ENCODE peak calls at places on chromosome 11, in ten cellular contexts. G is K562, A is thoracic aorta, Q is fibroblast of the aortic adventitia, D is AG09309, W is AG10803, M is A549, C is AG04450, X is coronary artery, L is NT2/D1. O is an unnamed sample.
A peak's percentile ranks its signal among the peaks of the same experiment; 100 is the strongest.

GRCh38 chr11:6617315-6617781 is 1.9 kb downstream of the TPP1 start:
- DNase-seq in G (no peak), A (no peak), Q (no peak), D (no peak), W (no peak), M (no peak), C (no peak), X (no peak), L (no peak), O (no peak)

GRCh38 chr11:11400121-11400520 is 47.1 kb upstream of the CSNK2A3 start:
- DNase-seq in G (no peak), A (no peak), Q (no peak), D (no peak), W (no peak), M (no peak), C (no peak), X (no peak), L (no peak), O (no peak)

GRCh38 chr11:5818245-5818865 is 9.6 kb downstream of the OR52N2 start:
- DNase-seq in G (no peak), A (no peak), Q (no peak), D (no peak), W (no peak), M (no peak), C (no peak), X (no peak), L (no peak), O (no peak)

GRCh38 chr11:316031-316701 is 2.3 kb downstream of the IFITM1 start:
- DNase-seq in G (peak; percentile 63), A (no peak), Q (no peak), D (no peak), W (no peak), M (no peak), C (no peak), X (peak; percentile 74), L (no peak), O (no peak)

GRCh38 chr11:71183878-71184277 is 68.5 kb downstream of the SHANK2 start:
- DNase-seq in G (no peak), A (no peak), Q (no peak), D (no peak), W (no peak), M (no peak), C (no peak), X (no peak), L (no peak), O (no peak)

GRCh38 chr11:78373689-78374088 is 43.9 kb downstream of the GAB2 start:
- DNase-seq in G (no peak), A (no peak), Q (no peak), D (no peak), W (no peak), M (no peak), C (no peak), X (no peak), L (no peak), O (no peak)

GRCh38 chr11:83816572-83817187 is 530.5 kb upstream of the CCDC90B start:
- DNase-seq in G (peak; percentile 12), A (no peak), Q (peak; percentile 29), D (no peak), W (peak; percentile 26), M (peak; percentile 12), C (no peak), X (no peak), L (no peak), O (no peak)

GRCh38 chr11:9972917-9973504 is 309.1 kb downstream of the SWAP70 start:
- DNase-seq in G (peak; percentile 57), A (no peak), Q (peak; percentile 78), D (peak; percentile 40), W (peak; percentile 87), M (peak; percentile 63), C (no peak), X (no peak), L (no peak), O (no peak)

GRCh38 chr11:133830931-133831907 is 14.1 kb downstream of the SPATA19 start:
- DNase-seq in G (no peak), A (no peak), Q (no peak), D (no peak), W (no peak), M (no peak), C (no peak), X (peak; percentile 50), L (no peak), O (no peak)

GRCh38 chr11:12120031-12121008 is 9.9 kb downstream of the MICAL2 start:
- DNase-seq in G (peak; percentile 46), A (no peak), Q (no peak), D (no peak), W (no peak), M (no peak), C (no peak), X (no peak), L (no peak), O (no peak)

GRCh38 chr11:46341454-46341853 is 5.8 kb upstream of the DGKZ start:
- DNase-seq in G (no peak), A (no peak), Q (no peak), D (no peak), W (no peak), M (no peak), C (no peak), X (no peak), L (no peak), O (no peak)

GRCh38 chr11:46337626-46338345 is 9.5 kb upstream of the DGKZ start:
- DNase-seq in G (no peak), A (no peak), Q (no peak), D (no peak), W (no peak), M (no peak), C (no peak), X (no peak), L (no peak), O (no peak)

GRCh38 chr11:46339816-46340215 is 7.4 kb upstream of the DGKZ start:
- DNase-seq in G (no peak), A (no peak), Q (peak; percentile 27), D (no peak), W (no peak), M (no peak), C (no peak), X (no peak), L (no peak), O (no peak)

GRCh38 chr11:46338636-46338987 is 8.7 kb upstream of the DGKZ start:
- DNase-seq in G (no peak), A (no peak), Q (no peak), D (no peak), W (no peak), M (no peak), C (no peak), X (no peak), L (peak; percentile 63), O (no peak)

GRCh38 chr11:46338988-46339666 is 8.1 kb upstream of the DGKZ start:
- DNase-seq in G (no peak), A (no peak), Q (no peak), D (no peak), W (no peak), M (no peak), C (no peak), X (no peak), L (peak; percentile 97), O (no peak)
- H3K4me3 ChIP-seq in G (no peak overlapping the region), A (peak overlapping the region; percentile 26), Q (no peak overlapping the region), D (no peak overlapping the region), W (peak overlapping the region; percentile 27), M (no peak overlapping the region), C (no peak overlapping the region), X (peak overlapping the region; percentile 56), L (peak overlapping the region; percentile 23), O (peak overlapping the region; percentile 26)

GRCh38 chr11:117814766-117815261 is 9.7 kb downstream of the FXYD2 start:
- DNase-seq in G (no peak), A (no peak), Q (no peak), D (no peak), W (no peak), M (peak; percentile 69), C (no peak), X (no peak), L (peak; percentile 63), O (peak; percentile 96)
- H3K4me3 ChIP-seq in G (no peak overlapping the region), A (no peak overlapping the region), Q (no peak overlapping the region), D (no peak overlapping the region), W (no peak overlapping the region), M (no peak overlapping the region), C (no peak overlapping the region), X (no peak overlapping the region), L (no peak overlapping the region), O (peak overlapping the region; percentile 55)

GRCh38 chr11:86117706-86118050 is 48.8 kb upstream of the PICALM start:
- DNase-seq in G (no peak), A (no peak), Q (no peak), D (no peak), W (no peak), M (no peak), C (no peak), X (no peak), L (no peak), O (peak; percentile 13)

GRCh38 chr11:86118201-86118600 is 49.3 kb upstream of the PICALM start:
- DNase-seq in G (no peak), A (no peak), Q (no peak), D (no peak), W (no peak), M (no peak), C (no peak), X (no peak), L (no peak), O (no peak)

GRCh38 chr11:86116386-86116726 is 47.5 kb upstream of the PICALM start:
- DNase-seq in G (no peak), A (no peak), Q (peak; percentile 93), D (peak; percentile 67), W (peak; percentile 70), M (peak; percentile 52), C (peak; percentile 81), X (no peak), L (no peak), O (peak; percentile 94)

GRCh38 chr11:86116996-86117705 is 48.3 kb upstream of the PICALM start:
- DNase-seq in G (no peak), A (no peak), Q (peak; percentile 56), D (no peak), W (peak; percentile 23), M (peak; percentile 30), C (no peak), X (no peak), L (no peak), O (peak; percentile 59)

DNA sequence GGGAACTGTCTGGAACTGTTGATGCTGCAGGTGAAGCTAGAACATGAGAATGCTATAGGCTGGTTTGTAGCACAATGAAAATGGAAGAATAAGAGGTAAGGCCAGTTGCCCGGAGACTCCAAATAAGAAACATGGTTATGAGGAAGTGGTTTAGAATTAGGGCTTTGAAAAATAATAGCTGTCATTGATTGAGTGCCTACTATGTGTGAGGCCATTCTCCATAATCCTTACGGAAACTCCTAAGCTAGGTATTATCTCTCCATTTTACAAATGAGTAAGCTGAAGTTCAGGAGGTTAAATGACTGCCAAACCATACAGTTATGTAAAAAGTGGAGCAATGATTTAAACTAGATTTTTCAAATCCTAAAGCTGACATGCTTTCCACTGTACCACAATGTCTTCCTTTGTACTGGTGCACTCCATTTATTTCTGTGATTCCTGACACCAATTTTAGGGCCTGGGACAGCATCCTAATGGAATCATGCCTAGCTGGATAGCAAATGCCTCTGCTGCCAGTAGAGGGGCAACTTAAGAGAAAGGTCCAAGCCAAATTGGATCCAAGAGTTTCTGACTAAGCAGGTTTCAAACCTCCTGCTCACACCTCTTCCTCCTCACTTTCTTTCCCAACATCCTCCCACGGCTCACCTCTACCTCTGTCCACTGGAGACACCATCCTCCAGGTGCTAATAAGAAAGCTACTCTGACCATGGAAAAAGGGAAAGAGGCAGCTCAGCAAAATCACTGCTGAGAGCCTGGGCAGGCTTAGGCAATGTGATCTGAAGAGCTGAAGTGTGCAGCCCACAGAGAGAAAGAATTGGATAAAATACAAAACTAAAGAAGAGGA is 46.9 kb upstream of the PICALM start:
- DNase-seq in G (no peak), A (no peak), Q (peak; percentile 39), D (no peak), W (no peak), M (peak; percentile 27), C (no peak), X (no peak), L (no peak), O (no peak)
- H3K4me3 ChIP-seq in G (no peak overlapping the region), A (no peak overlapping the region), Q (no peak overlapping the region), D (no peak overlapping the region), W (no peak overlapping the region), M (peak overlapping the region; percentile 2), C (no peak overlapping the region), X (no peak overlapping the region), L (no peak overlapping the region), O (peak overlapping the region; percentile 13)

GRCh38 chr11:32092581-32093170 is 1.8 kb downstream of the RCN1 start:
- DNase-seq in G (no peak), A (no peak), Q (no peak), D (no peak), W (no peak), M (no peak), C (no peak), X (no peak), L (no peak), O (no peak)
- H3K4me3 ChIP-seq in G (no peak overlapping the region), A (peak overlapping the region; percentile 90), Q (peak overlapping the region; percentile 81), D (peak overlapping the region; percentile 65), W (peak overlapping the region; percentile 73), M (peak overlapping the region; percentile 73), C (peak overlapping the region; percentile 86), X (peak overlapping the region; percentile 75), L (peak overlapping the region; percentile 80), O (peak overlapping the region; percentile 70)

O was measured in epithelial cell of proximal tubule.